ENCODE peak calls at places on chromosomes 5 and 9, in five cellular contexts. Q, T, N, W and Y are unnamed samples.

GRCh38 chr9:22363421-22363887 is 83.2 kb upstream of the DMRTA1 start:
- DNase-seq in T (no peak), W (no peak), N (no peak), Q (no peak), Y (no peak)

GRCh38 chr5:133744030-133744645 is 131.8 kb upstream of the FSTL4 start:
- DNase-seq in T (no peak), Q (no peak), W (no peak), N (no peak), Y (no peak)

GRCh38 chr9:131167146-131167692 is 41.8 kb downstream of the NUP214 start:
- DNase-seq in Q (no peak), W (no peak), N (no peak), T (no peak), Y (no peak)

GRCh38 chr5:172534229-172535169 is 80.2 kb upstream of the SH3PXD2B start:
- DNase-seq in W (no peak), T (no peak), N (no peak), Q (no peak), Y (no peak)

GRCh38 chr5:130520211-130520610 is 615.9 kb downstream of the CHSY3 start:
- DNase-seq in Q (no peak), N (no peak), T (no peak), W (no peak), Y (no peak)

GRCh38 chr9:123157216-123157615 is 111.2 kb downstream of the STRBP start:
- DNase-seq in N (no peak), T (no peak), W (peak; percentile 8), Q (no peak), Y (no peak)

GRCh38 chr9:96321515-96321914 is 19.5 kb upstream of the HSD17B3 start:
- DNase-seq in W (no peak), Q (no peak), T (no peak), N (no peak), Y (no peak)

GRCh38 chr5:40383719-40384651 is 295.7 kb upstream of the PTGER4 start:
- DNase-seq in Q (no peak), T (no peak), N (no peak), W (peak; percentile 26), Y (no peak)

GRCh38 chr5:125065114-125065513 is 318.7 kb upstream of the ZNF608 start:
- DNase-seq in W (no peak), Q (no peak), T (no peak), N (no peak), Y (no peak)

GRCh38 chr9:114804504-114804903 is 1.3 kb downstream of the TNFSF15 start:
- DNase-seq in Q (no peak), T (no peak), N (no peak), W (peak; percentile 18), Y (no peak)

GRCh38 chr5:172591636-172592035 is 49.4 kb upstream of the NEURL1B start:
- DNase-seq in T (no peak), N (no peak), Q (no peak), W (no peak), Y (no peak)

GRCh38 chr5:4523038-4523437 is 617.1 kb upstream of the ADAMTS16 start:
- DNase-seq in T (no peak), W (no peak), Q (no peak), N (no peak), Y (no peak)

GRCh38 chr9:37528652-37529072 is 42.9 kb downstream of the POLR1E start:
- DNase-seq in Q (no peak), W (no peak), T (no peak), N (no peak), Y (no peak)

GRCh38 chr5:98772415-98773213 is 849 bp upstream of the RGMB start:
- DNase-seq in W (no peak), T (peak; percentile 21), Q (peak; percentile 61), N (peak; percentile 78), Y (peak; percentile 59)

GRCh38 chr9:121860744-121861143 is 209.3 kb downstream of the DAB2IP start:
- DNase-seq in T (no peak), Q (no peak), W (peak; percentile 68), N (no peak), Y (no peak)

GRCh38 chr5:116371935-116372334 is 202.7 kb downstream of the SEMA6A start:
- DNase-seq in Q (no peak), T (no peak), W (no peak), N (no peak), Y (no peak)

GRCh38 chr9:30688801-30689200 is 1695.6 kb upstream of the ACO1 start:
- DNase-seq in Q (no peak), N (no peak), W (no peak), T (no peak), Y (no peak)

GRCh38 chr5:176806137-176806536 is 4.2 kb upstream of the UNC5A start:
- DNase-seq in W (no peak), N (no peak), Q (no peak), T (no peak), Y (no peak)

GRCh38 chr5:43694027-43694426 is 91.0 kb downstream of the NNT start:
- DNase-seq in W (no peak), Q (no peak), N (no peak), T (no peak), Y (no peak)

GRCh38 chr5:14379739-14380497 is 201.7 kb upstream of the OTULINL start:
- DNase-seq in N (no peak), Q (no peak), W (no peak), T (no peak), Y (no peak)

GRCh38 chr9:130895481-130896232 is 955 bp downstream of the QRFP start:
- DNase-seq in N (no peak), W (no peak), T (no peak), Q (no peak), Y (no peak)

GRCh38 chr5:38848637-38849036 is 2.8 kb downstream of the OSMR start:
- DNase-seq in Q (no peak), N (peak; percentile 23), T (no peak), W (no peak), Y (no peak)

GRCh38 chr5:148848378-148849031 is 22.1 kb downstream of the ADRB2 start:
- DNase-seq in Q (no peak), N (no peak), T (peak; percentile 27), W (no peak), Y (no peak)

GRCh38 chr5:100232730-100233129 is 302.4 kb upstream of the FAM174A start:
- DNase-seq in T (no peak), W (no peak), N (no peak), Q (no peak), Y (no peak)

GRCh38 chr5:119470851-119471451 is 18.7 kb downstream of the HSD17B4 start:
- DNase-seq in N (peak; percentile 46), Q (no peak), W (no peak), T (no peak), Y (peak; percentile 2)

GRCh38 chr5:77642915-77643653 is 4.6 kb upstream of the OTP start:
- DNase-seq in W (no peak), T (no peak), N (no peak), Q (no peak), Y (no peak)